ENCODE peak calls at places on chromosomes 6 and 20, in ten cellular contexts. M is psoas muscle; J is CD8-positive, alpha-beta T cell; W is tibial nerve; B is keratinocyte; A is CD4-positive, alpha-beta T cell; L is AG04450; Y is IMR-90; X is stomach; U is ovary. F is an unnamed sample.

GRCh38 chr20:34713194-34713943 is 9.2 kb downstream of the TP53INP2 start:
- DNase-seq in M (no peak), J (no peak), W (no peak), B (peak), A (no peak), L (peak), Y (peak), X (no peak), U (no peak), F (peak)

GRCh38 chr6:154766993-154767392 is 33.8 kb downstream of the SCAF8 start:
- DNase-seq in M (no peak), J (no peak), W (no peak), B (no peak), A (no peak), L (no peak), Y (peak), X (no peak), U (no peak), F (no peak)

GRCh38 chr20:1932971-1933370 is 37.8 kb downstream of the SIRPA start:
- DNase-seq in M (no peak), J (no peak), W (no peak), B (no peak), A (no peak), L (no peak), Y (no peak), X (no peak), U (no peak), F (no peak)

GRCh38 chr6:51273228-51273961 is 454.7 kb downstream of the TFAP2B start:
- DNase-seq in M (no peak), J (no peak), W (no peak), B (no peak), A (no peak), L (no peak), Y (no peak), X (no peak), U (no peak), F (no peak)

GRCh38 chr6:16305246-16305725 is 66.9 kb downstream of the GMPR start:
- DNase-seq in M (no peak), J (no peak), W (no peak), B (no peak), A (no peak), L (no peak), Y (no peak), X (no peak), U (no peak), F (no peak)

GRCh38 chr6:51996296-51996947 is 91.0 kb downstream of the PKHD1 start:
- DNase-seq in M (no peak), J (no peak), W (no peak), B (no peak), A (no peak), L (no peak), Y (no peak), X (no peak), U (no peak), F (no peak)

GRCh38 chr20:3672864-3673550 is 8.8 kb downstream of the ADAM33 start:
- DNase-seq in M (no peak), J (no peak), W (no peak), B (no peak), A (no peak), L (no peak), Y (no peak), X (no peak), U (peak), F (no peak)

GRCh38 chr6:150767585-150768164 is 97.8 kb upstream of the MTHFD1L start:
- DNase-seq in M (no peak), J (no peak), W (no peak), B (no peak), A (no peak), L (no peak), Y (no peak), X (no peak), U (no peak), F (no peak)

DNA sequence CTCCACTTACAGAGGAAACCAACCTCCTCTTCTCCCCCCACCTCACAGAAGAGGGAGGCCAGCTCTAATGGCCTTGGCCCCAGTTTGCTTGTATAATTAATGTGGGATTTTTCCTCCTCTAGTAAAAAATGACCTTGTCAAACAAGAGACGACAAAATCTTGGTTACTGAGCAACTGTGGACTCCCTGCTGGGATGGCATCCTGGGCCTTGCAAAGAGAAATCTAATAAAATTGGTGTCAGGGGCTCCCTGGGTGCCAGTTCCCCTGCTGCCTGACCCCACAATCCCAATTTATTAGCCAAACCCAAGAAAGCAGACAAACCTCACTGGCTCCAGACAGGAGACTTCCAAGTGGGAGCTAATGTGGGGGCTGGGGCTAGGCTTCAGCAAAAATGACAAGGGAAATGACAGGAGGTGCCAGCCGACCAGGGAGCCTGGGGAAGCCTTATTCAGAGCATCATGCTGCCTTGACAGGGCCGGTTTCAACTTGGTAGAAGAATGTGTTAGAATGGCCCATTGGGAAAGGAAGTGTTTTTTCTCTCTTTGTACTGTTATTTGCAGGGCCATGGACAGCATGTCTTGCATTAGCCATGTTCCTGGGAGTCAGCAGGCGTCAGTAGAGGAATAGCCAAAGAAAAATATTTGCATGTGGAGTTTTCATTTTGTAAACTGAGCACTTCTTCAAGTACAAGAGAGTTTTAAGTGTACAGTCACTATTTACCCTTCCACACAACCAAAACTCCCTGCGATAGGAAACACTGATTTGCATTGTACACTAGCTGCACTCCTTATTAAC is 816.9 kb downstream of the DHX35 start:
- DNase-seq in M (no peak), J (no peak), W (no peak), B (no peak), A (no peak), L (no peak), Y (no peak), X (no peak), U (no peak), F (no peak)
- H3K27ac ChIP-seq in M (no peak), J (no peak), W (no peak), B (no peak), A (no peak), L (no peak), Y (no peak), X (no peak), U (no peak), F (no peak)

DNA sequence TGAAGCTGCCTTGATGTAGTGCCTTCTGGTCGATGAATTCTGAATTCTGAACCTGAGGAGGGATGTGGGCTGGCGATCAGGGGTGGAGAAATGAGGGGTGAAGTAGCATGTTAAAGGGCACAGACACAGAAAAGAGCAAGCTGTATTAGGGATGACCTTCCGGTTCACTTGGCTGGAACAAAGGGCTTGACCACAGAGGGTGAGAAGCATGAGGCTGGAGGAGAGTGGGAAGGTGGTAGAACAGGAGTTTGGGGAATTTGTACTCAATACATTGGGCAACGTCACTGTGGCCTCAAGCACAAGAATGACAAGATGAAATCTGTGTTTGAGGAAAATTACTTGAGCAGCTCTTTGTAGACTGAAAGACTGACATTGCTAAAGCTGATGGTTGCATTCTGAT is 155.8 kb downstream of the SOBP start:
- DNase-seq in M (no peak), J (no peak), W (no peak), B (no peak), A (no peak), L (no peak), Y (no peak), X (no peak), U (no peak), F (no peak)
- H3K27ac ChIP-seq in M (peak), J (no peak), W (no peak), B (no peak), A (no peak), L (no peak), Y (no peak), X (no peak), U (no peak), F (no peak)

GRCh38 chr20:46083531-46084061 is 6.2 kb downstream of the NCOA5 start:
- DNase-seq in M (no peak), J (no peak), W (no peak), B (no peak), A (no peak), L (no peak), Y (no peak), X (no peak), U (no peak), F (no peak)

GRCh38 chr20:46088409-46089075 is 1.2 kb downstream of the NCOA5 start:
- DNase-seq in M (no peak), J (no peak), W (no peak), B (no peak), A (no peak), L (no peak), Y (peak), X (no peak), U (no peak), F (no peak)

GRCh38 chr20:46083101-46083500 is 6.7 kb downstream of the NCOA5 start:
- DNase-seq in M (no peak), J (no peak), W (no peak), B (no peak), A (no peak), L (no peak), Y (no peak), X (no peak), U (no peak), F (no peak)

GRCh38 chr20:46087161-46087560 is 2.6 kb downstream of the NCOA5 start:
- DNase-seq in M (no peak), J (no peak), W (no peak), B (no peak), A (no peak), L (no peak), Y (peak), X (no peak), U (no peak), F (no peak)

DNA sequence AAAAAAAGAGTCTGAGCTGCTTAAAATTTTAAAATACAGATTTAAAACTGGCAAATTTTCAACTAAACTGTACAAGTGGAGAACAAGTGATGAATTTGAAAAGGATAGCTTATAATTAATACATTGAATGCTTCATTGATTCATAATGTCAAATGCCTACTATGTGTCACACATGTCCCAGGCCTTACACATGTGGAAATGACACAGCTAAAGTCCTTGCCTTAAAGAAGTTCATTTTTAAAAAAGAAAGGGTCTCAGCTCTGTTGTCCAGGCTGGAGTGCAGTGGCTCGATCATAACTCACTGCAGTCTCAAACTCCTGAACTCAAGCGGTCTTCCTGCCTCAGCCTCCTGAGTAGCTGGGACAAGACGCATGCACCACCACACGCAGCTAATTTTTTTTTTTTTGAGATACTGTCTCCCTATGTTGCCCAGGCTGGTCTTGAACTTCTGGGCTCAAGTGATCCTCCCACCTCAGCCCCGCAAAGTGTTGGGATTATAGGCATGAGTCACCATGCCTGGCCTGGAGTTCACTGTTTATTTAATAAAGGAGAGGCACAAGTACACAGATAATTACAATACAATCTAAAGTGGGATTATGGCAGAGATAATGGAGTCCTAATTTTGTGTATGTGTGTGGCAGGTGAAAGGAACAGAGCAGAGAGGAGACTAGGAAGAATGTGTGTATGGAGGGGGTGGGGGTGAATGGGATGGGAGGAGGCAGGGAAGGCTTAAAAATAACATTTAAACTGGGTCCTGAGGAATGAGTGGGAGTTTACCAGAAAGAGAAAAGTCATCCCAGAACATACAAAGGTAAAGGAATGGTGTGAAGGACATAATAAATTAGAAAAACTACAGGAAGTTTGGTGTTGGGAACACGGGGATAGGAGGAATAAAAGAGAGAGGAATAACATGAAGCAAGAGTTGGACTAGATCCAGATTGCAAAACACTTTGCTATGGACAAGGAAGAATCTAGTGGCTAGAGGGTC is 4.7 kb downstream of the NCOA5 start:
- DNase-seq in M (no peak), J (no peak), W (no peak), B (no peak), A (no peak), L (no peak), Y (peak), X (peak), U (no peak), F (no peak)
- H3K27ac ChIP-seq in M (no peak), J (no peak), W (no peak), B (no peak), A (no peak), L (no peak), Y (no peak), X (no peak), U (no peak), F (no peak)

GRCh38 chr6:3398755-3399671 is 57.8 kb downstream of the SLC22A23 start:
- DNase-seq in M (no peak), J (no peak), W (no peak), B (no peak), A (no peak), L (no peak), Y (no peak), X (no peak), U (no peak), F (no peak)
- H3K27ac ChIP-seq in M (no peak), J (no peak), W (no peak), B (no peak), A (no peak), L (no peak), Y (no peak), X (peak), U (peak), F (no peak)

GRCh38 chr20:36177716-36178115 is 23.2 kb downstream of the EPB41L1 start:
- DNase-seq in M (no peak), J (no peak), W (no peak), B (no peak), A (no peak), L (no peak), Y (no peak), X (no peak), U (no peak), F (no peak)

GRCh38 chr20:36170542-36171215 is 16.1 kb downstream of the EPB41L1 start:
- DNase-seq in M (no peak), J (no peak), W (no peak), B (no peak), A (no peak), L (no peak), Y (no peak), X (no peak), U (no peak), F (no peak)

GRCh38 chr20:36175475-36175995 is 21.0 kb downstream of the EPB41L1 start:
- DNase-seq in M (no peak), J (no peak), W (no peak), B (no peak), A (no peak), L (no peak), Y (no peak), X (no peak), U (no peak), F (no peak)

GRCh38 chr20:36175016-36175415 is 20.5 kb downstream of the EPB41L1 start:
- DNase-seq in M (no peak), J (no peak), W (no peak), B (no peak), A (no peak), L (no peak), Y (peak), X (no peak), U (no peak), F (no peak)

GRCh38 chr20:36173451-36173933 is 19.0 kb downstream of the EPB41L1 start:
- DNase-seq in M (no peak), J (no peak), W (no peak), B (no peak), A (no peak), L (no peak), Y (peak), X (no peak), U (no peak), F (no peak)
- H3K27ac ChIP-seq in M (no peak), J (no peak), W (no peak), B (no peak), A (no peak), L (no peak), Y (no peak), X (no peak), U (no peak), F (no peak)

DNA sequence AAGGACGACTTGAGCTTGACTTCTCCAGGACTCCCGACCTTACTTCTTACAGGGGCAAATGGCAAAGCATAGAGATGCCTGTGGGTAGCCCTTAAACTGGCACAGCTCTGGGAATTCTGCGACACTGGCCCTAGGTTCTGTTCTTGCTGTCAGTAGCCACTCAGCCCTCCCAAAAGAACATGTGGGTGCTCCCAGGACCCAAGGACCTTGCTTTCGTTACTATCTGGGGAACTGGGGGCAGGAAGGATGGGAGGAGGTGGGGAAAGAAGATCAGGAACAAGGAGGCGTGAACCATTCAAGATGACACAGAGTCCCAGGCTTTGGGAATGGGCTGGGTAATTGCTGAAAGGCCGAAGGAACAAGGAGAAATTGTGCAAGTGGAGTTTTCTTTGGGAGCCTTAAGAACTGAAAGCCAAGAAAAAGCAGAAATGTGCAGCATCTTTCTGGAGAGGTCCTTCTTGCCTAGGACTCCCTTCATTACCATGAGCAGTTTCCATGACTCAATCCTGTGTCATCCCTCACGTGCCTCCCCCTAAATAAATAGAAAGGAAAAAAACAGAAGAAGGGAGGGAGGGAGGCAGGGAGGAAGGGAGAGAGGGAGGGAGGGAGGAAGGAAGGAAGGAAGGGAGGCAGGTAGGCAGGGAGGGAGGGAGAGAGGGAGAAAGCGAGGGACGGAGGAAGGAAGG is 284.6 kb upstream of the FOXQ1 start:
- DNase-seq in M (no peak), J (no peak), W (no peak), B (no peak), A (no peak), L (peak), Y (peak), X (no peak), U (no peak), F (no peak)
- H3K27ac ChIP-seq in M (no peak), J (no peak), W (no peak), B (no peak), A (no peak), L (peak), Y (peak), X (no peak), U (no peak), F (no peak)

DNA sequence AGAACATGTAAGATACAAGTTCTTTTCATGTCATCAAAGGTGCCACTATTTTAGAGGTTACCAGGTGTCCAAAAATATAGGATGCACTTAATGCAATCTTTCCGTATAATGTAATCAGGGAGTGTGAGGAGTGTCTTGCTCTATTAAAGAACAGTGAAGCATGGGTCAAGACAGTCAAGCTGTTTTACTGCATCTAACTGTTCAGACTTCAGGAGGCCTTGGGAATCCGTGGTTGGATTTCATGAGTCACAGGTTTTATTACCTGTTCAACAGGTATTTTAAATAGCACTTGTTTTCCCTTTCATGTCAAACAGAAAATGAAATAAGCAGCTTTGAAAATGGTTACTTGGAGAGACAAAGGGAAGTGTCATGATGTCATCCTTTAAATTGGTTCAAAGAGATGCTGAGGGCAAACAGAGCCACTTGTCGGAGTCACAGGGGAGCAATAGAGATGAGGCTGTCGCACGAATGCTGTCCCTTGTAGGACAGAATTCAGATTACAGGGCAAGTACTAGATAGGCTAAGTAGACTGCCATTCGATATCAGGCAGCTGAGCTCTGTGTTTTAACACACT is 621.5 kb downstream of the QKI start:
- DNase-seq in M (no peak), J (no peak), W (no peak), B (no peak), A (no peak), L (no peak), Y (no peak), X (no peak), U (no peak), F (peak)
- H3K27ac ChIP-seq in M (no peak), J (no peak), W (no peak), B (no peak), A (no peak), L (no peak), Y (no peak), X (no peak), U (no peak), F (no peak)

DNA sequence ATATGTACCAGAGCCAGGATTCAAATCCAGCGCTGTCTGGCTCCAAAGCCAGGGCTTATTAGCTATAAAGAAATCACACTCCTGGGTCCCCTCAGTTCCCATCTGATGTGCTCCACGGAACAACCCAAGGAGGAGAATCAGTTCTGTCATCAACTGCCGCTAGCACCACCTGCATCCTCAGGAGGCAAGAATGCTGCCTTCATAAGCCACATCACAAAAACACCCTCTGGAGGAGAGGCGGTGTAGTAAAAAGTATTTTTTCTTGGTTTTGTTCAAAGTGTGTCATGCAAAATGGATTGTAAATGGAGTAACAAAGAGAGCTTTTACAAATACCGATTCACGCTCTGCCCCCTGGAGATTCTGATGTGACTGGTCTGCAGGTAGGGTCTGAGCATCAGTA is 57.1 kb downstream of the TNFRSF21 start:
- DNase-seq in M (no peak), J (no peak), W (no peak), B (no peak), A (no peak), L (no peak), Y (no peak), X (no peak), U (no peak), F (no peak)
- H3K27ac ChIP-seq in M (no peak), J (no peak), W (no peak), B (no peak), A (no peak), L (no peak), Y (no peak), X (no peak), U (no peak), F (no peak)